ENCODE peak calls at places on chromosomes 12 and 14, in nine cellular contexts. H is transverse colon, B is suprapubic skin, N is stomach, W is spleen, R is endothelial cell of umbilical vein, D is SK-N-SH, O is HCT116, Y is sigmoid colon. L is an unnamed sample.

GRCh38 chr12:79688376-79689040 is 2.3 kb downstream of the PAWR start:
- DNase-seq in H (no peak), B (no peak), N (no peak), W (no peak), R (peak), D (no peak), O (no peak), Y (no peak), L (no peak)

GRCh38 chr12:65192963-65193516 is 23.7 kb downstream of the LEMD3 start:
- DNase-seq in H (no peak), B (no peak), N (no peak), W (no peak), R (no peak), D (no peak), O (no peak), Y (no peak), L (no peak)

GRCh38 chr12:124361996-124362395 is 67.1 kb downstream of the RFLNA start:
- DNase-seq in H (no peak), B (no peak), N (no peak), W (no peak), R (no peak), D (no peak), O (no peak), Y (no peak), L (no peak)

GRCh38 chr14:33602396-33602795 is 348.5 kb downstream of the EGLN3 start:
- DNase-seq in H (no peak), B (no peak), N (no peak), W (no peak), R (no peak), D (no peak), O (no peak), Y (no peak), L (no peak)

GRCh38 chr12:58711968-58712367 is 208.3 kb downstream of the LRIG3 start:
- DNase-seq in H (no peak), B (no peak), N (no peak), W (no peak), R (no peak), D (no peak), O (no peak), Y (no peak), L (no peak)

GRCh38 chr12:103742349-103742784 is 98.7 kb downstream of the NT5DC3 start:
- DNase-seq in H (peak), B (no peak), N (peak), W (no peak), R (peak), D (peak), O (no peak), Y (no peak), L (no peak)

GRCh38 chr12:132603240-132604107 is 6.9 kb downstream of the LRCOL1 start:
- DNase-seq in H (no peak), B (no peak), N (no peak), W (no peak), R (peak), D (peak), O (no peak), Y (no peak), L (no peak)

GRCh38 chr12:16473610-16474326 is 126.3 kb downstream of the MGST1 start:
- DNase-seq in H (no peak), B (no peak), N (no peak), W (no peak), R (no peak), D (no peak), O (no peak), Y (no peak), L (no peak)

GRCh38 chr12:132323171-132324010 is 6.0 kb downstream of the GALNT9 start:
- DNase-seq in H (no peak), B (no peak), N (no peak), W (peak), R (no peak), D (no peak), O (no peak), Y (no peak), L (no peak)

GRCh38 chr12:49808686-49809368 is 19.4 kb downstream of the NCKAP5L start:
- DNase-seq in H (no peak), B (no peak), N (no peak), W (no peak), R (no peak), D (no peak), O (no peak), Y (peak), L (no peak)

GRCh38 chr12:117686911-117687377 is 281.8 kb downstream of the KSR2 start:
- DNase-seq in H (peak), B (peak), N (no peak), W (no peak), R (peak), D (peak), O (peak), Y (peak), L (no peak)

GRCh38 chr12:86741531-86741930 is 485.3 kb upstream of the MGAT4C start:
- DNase-seq in H (no peak), B (no peak), N (no peak), W (no peak), R (no peak), D (no peak), O (no peak), Y (no peak), L (no peak)

GRCh38 chr14:31936100-31936499 is 141.0 kb upstream of the ARHGAP5 start:
- DNase-seq in H (peak), B (no peak), N (no peak), W (no peak), R (no peak), D (no peak), O (no peak), Y (no peak), L (no peak)

GRCh38 chr14:90488256-90488655 is 91.4 kb downstream of the CALM1 start:
- DNase-seq in H (no peak), B (no peak), N (no peak), W (peak), R (no peak), D (no peak), O (no peak), Y (no peak), L (no peak)

GRCh38 chr12:108268397-108268796 is 70.7 kb downstream of the CMKLR1 start:
- DNase-seq in H (no peak), B (no peak), N (no peak), W (no peak), R (no peak), D (no peak), O (no peak), Y (no peak), L (no peak)

GRCh38 chr12:49244161-49244560 is 20.7 kb upstream of the TUBA1C start:
- DNase-seq in H (no peak), B (no peak), N (no peak), W (no peak), R (no peak), D (no peak), O (no peak), Y (no peak), L (no peak)

GRCh38 chr14:52694761-52695480 is 437 bp downstream of the ERO1A start:
- DNase-seq in H (peak), B (no peak), N (peak), W (no peak), R (peak), D (peak), O (no peak), Y (no peak), L (no peak)

GRCh38 chr12:256225-256624 is 6.4 kb downstream of the SLC6A13 start:
- DNase-seq in H (no peak), B (no peak), N (no peak), W (no peak), R (no peak), D (no peak), O (no peak), Y (no peak), L (no peak)

GRCh38 chr12:118238888-118239287 is 103.0 kb downstream of the PEBP1 start:
- DNase-seq in H (no peak), B (no peak), N (no peak), W (no peak), R (no peak), D (no peak), O (no peak), Y (no peak), L (no peak)

GRCh38 chr12:52394836-52395405 is 9.5 kb upstream of the KRT84 start:
- DNase-seq in H (no peak), B (no peak), N (no peak), W (peak), R (no peak), D (no peak), O (no peak), Y (peak), L (no peak)

GRCh38 chr12:53844989-53845836 is 93.4 kb upstream of the HOXC13 start:
- DNase-seq in H (no peak), B (no peak), N (no peak), W (no peak), R (no peak), D (no peak), O (no peak), Y (no peak), L (no peak)

GRCh38 chr14:61653507-61653906 is 41.8 kb upstream of the HIF1A start:
- DNase-seq in H (no peak), B (no peak), N (no peak), W (no peak), R (peak), D (no peak), O (no peak), Y (peak), L (no peak)

GRCh38 chr12:25825494-25825893 is 133.0 kb upstream of the RASSF8 start:
- DNase-seq in H (no peak), B (no peak), N (no peak), W (no peak), R (no peak), D (no peak), O (no peak), Y (no peak), L (no peak)

GRCh38 chr14:21528381-21529348 is 2.5 kb upstream of the SALL2 start:
- DNase-seq in H (no peak), B (no peak), N (no peak), W (no peak), R (no peak), D (no peak), O (no peak), Y (no peak), L (no peak)

GRCh38 chr14:87975636-87976035 is 17.3 kb downstream of the GALC start:
- DNase-seq in H (no peak), B (no peak), N (no peak), W (no peak), R (no peak), D (no peak), O (no peak), Y (no peak), L (no peak)

GRCh38 chr14:60212503-60213371 is 36.3 kb upstream of the PPM1A start:
- DNase-seq in H (no peak), B (no peak), N (no peak), W (no peak), R (no peak), D (no peak), O (no peak), Y (no peak), L (no peak)
- TF ChIP-seq POLR2AphosphoS5 in H (no peak), B (no peak), N (no peak), W (no peak), R (no peak), D (no peak), O (no peak), Y (no peak), L (no peak)

DNA sequence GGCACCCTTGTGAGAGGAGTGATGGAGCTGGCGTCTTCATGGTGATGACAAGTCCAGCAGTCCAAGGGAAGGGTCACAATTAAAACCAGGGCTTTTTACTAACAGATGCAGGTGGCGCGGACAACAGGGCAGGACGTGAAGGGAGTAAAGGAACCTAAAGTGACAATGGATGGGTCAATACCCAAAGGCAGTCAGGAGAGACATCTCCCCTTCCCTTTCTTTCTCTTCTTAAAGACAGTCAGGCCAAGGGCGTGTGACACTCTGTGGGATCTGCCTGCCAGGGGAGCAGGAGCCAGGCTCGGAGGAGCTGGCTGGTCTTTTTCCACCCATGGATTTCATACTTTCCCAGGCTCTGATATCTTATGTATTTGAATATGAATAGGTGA is 62.0 kb downstream of the FBXL14 start:
- DNase-seq in H (no peak), B (no peak), N (no peak), W (no peak), R (no peak), D (no peak), O (no peak), Y (no peak), L (no peak)
- H3K4me3 ChIP-seq in H (no peak), B (no peak), N (no peak), W (no peak), R (no peak), D (peak), O (no peak), Y (no peak), L (no peak)

GRCh38 chr14:23366163-23366921 is 1.4 kb upstream of the EFS start:
- DNase-seq in H (peak), B (peak), N (no peak), W (peak), R (no peak), D (peak), O (no peak), Y (peak), L (peak)
- TF ChIP-seq POLR2AphosphoS5 in H (peak), B (no peak), N (peak), W (peak), R (no peak), D (peak), O (no peak), Y (peak), L (peak)

GRCh38 chr12:42238240-42239140 is at the start of gene YAF2:
- DNase-seq in H (peak), B (peak), N (peak), W (peak), R (peak), D (peak), O (peak), Y (peak), L (no peak)

GRCh38 chr12:42237052-42237852 is 796 bp downstream of the YAF2 start:
- DNase-seq in H (peak), B (peak), N (peak), W (peak), R (peak), D (peak), O (peak), Y (peak), L (no peak)

GRCh38 chr12:42240131-42240750 is 2.2 kb upstream of the YAF2 start:
- DNase-seq in H (no peak), B (no peak), N (no peak), W (no peak), R (no peak), D (no peak), O (no peak), Y (no peak), L (no peak)

GRCh38 chr12:42236017-42236416 is 2.0 kb downstream of the YAF2 start:
- DNase-seq in H (no peak), B (no peak), N (no peak), W (no peak), R (no peak), D (no peak), O (no peak), Y (no peak), L (no peak)

DNA sequence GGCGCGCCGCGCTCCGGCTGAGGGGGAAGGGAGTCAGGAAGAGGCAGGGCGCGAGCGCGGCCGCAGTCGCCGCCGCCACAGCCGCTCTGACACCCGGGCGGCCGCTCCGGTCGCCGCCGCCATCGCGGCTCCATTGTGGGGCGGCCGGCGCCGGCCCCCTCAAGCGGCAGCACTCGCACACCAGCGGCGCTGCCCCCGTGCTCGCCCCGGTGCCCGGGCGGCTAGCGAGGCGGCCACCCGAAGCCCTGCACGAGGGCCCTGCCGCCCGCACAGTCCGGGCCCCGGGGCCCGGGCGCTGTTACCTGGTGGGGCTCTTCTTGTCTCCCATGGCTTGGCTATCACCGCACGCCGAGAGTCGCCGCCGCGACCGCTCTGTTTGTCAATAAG is 202 bp downstream of the YAF2 start:
- DNase-seq in H (no peak), B (no peak), N (no peak), W (no peak), R (no peak), D (no peak), O (no peak), Y (no peak), L (no peak)
- H3K4me3 ChIP-seq in H (peak), B (peak), N (peak), W (peak), R (peak), D (peak), O (peak), Y (peak), L (peak)

GRCh38 chr14:103314496-103315277 is 19.4 kb upstream of the EIF5 start:
- DNase-seq in H (no peak), B (no peak), N (peak), W (peak), R (peak), D (no peak), O (no peak), Y (no peak), L (no peak)
- TF ChIP-seq POLR2AphosphoS5 in H (no peak), B (no peak), N (no peak), W (no peak), R (no peak), D (no peak), O (no peak), Y (no peak), L (no peak)

GRCh38 chr14:50395448-50395847 is 1.2 kb downstream of the CDKL1 start:
- DNase-seq in H (peak), B (no peak), N (no peak), W (no peak), R (no peak), D (no peak), O (no peak), Y (peak), L (no peak)
- H3K4me3 ChIP-seq in H (peak), B (peak), N (peak), W (no peak), R (peak), D (no peak), O (no peak), Y (peak), L (peak)

GRCh38 chr14:24430682-24431568 is 1.2 kb downstream of the KHNYN start:
- DNase-seq in H (no peak), B (no peak), N (peak), W (peak), R (peak), D (no peak), O (no peak), Y (no peak), L (no peak)
- TF ChIP-seq POLR2AphosphoS5 in H (no peak), B (no peak), N (no peak), W (peak), R (no peak), D (no peak), O (no peak), Y (no peak), L (no peak)

L was measured in SK-N-MC.